ENCODE peak calls at places on chromosomes 11 and 22, in nine cellular contexts. One of them, this sample, is unnamed.

GRCh38 chr11:45652781-45653180 is 12.6 kb downstream of the CHST1 start:
- DNase-seq in activated CD8-positive, alpha-beta T cell treated with anti-CD3 and anti-CD28 coated beads, Interleukin-2, amount 10 ng/mL, durations not matched to agents 7 days and 5 days: no peak
- DNase-seq in suprapubic skin: no peak
- DNase-seq in adipocyte: peak; percentile 18
- DNase-seq in activated T-cell treated with anti-CD3 and anti-CD28 coated beads, Interleukin-2, amount 50 U/mL, for 4 hours: no peak
- DNase-seq in smooth muscle cell of the brain vasculature: no peak
- DNase-seq in COR-L47: no peak
- DNase-seq in naive B cell: no peak
- DNase-seq in renal cortical epithelial cell: no peak
- DNase-seq in this sample: no peak

GRCh38 chr11:82927264-82927880 is 25.8 kb downstream of the DDIAS start:
- DNase-seq in activated CD8-positive, alpha-beta T cell treated with anti-CD3 and anti-CD28 coated beads, Interleukin-2, amount 10 ng/mL, durations not matched to agents 7 days and 5 days: peak; percentile 56
- DNase-seq in suprapubic skin: no peak
- DNase-seq in adipocyte: peak; percentile 89
- DNase-seq in activated T-cell treated with anti-CD3 and anti-CD28 coated beads, Interleukin-2, amount 50 U/mL, for 4 hours: peak; percentile 10
- DNase-seq in smooth muscle cell of the brain vasculature: peak; percentile 26
- DNase-seq in COR-L47: peak; percentile 74
- DNase-seq in naive B cell: peak; percentile 56
- DNase-seq in renal cortical epithelial cell: peak; percentile 67
- DNase-seq in this sample: peak; percentile 62

GRCh38 chr11:63567044-63567840 is 4.1 kb upstream of the PLAAT2 start:
- DNase-seq in activated CD8-positive, alpha-beta T cell treated with anti-CD3 and anti-CD28 coated beads, Interleukin-2, amount 10 ng/mL, durations not matched to agents 7 days and 5 days: peak; percentile 66
- DNase-seq in suprapubic skin: no peak
- DNase-seq in adipocyte: peak; percentile 86
- DNase-seq in activated T-cell treated with anti-CD3 and anti-CD28 coated beads, Interleukin-2, amount 50 U/mL, for 4 hours: peak; percentile 32
- DNase-seq in smooth muscle cell of the brain vasculature: peak; percentile 28
- DNase-seq in COR-L47: no peak
- DNase-seq in naive B cell: peak; percentile 93
- DNase-seq in renal cortical epithelial cell: peak; percentile 100
- DNase-seq in this sample: peak; percentile 100

GRCh38 chr11:66104057-66104638 is 34.1 kb downstream of the PACS1 start:
- DNase-seq in activated CD8-positive, alpha-beta T cell treated with anti-CD3 and anti-CD28 coated beads, Interleukin-2, amount 10 ng/mL, durations not matched to agents 7 days and 5 days: no peak
- DNase-seq in suprapubic skin: no peak
- DNase-seq in adipocyte: no peak
- DNase-seq in activated T-cell treated with anti-CD3 and anti-CD28 coated beads, Interleukin-2, amount 50 U/mL, for 4 hours: no peak
- DNase-seq in smooth muscle cell of the brain vasculature: no peak
- DNase-seq in COR-L47: no peak
- DNase-seq in naive B cell: no peak
- DNase-seq in renal cortical epithelial cell: no peak
- DNase-seq in this sample: no peak

GRCh38 chr11:46102843-46103242 is 18.4 kb downstream of the PHF21A start:
- DNase-seq in activated CD8-positive, alpha-beta T cell treated with anti-CD3 and anti-CD28 coated beads, Interleukin-2, amount 10 ng/mL, durations not matched to agents 7 days and 5 days: no peak
- DNase-seq in suprapubic skin: no peak
- DNase-seq in adipocyte: no peak
- DNase-seq in activated T-cell treated with anti-CD3 and anti-CD28 coated beads, Interleukin-2, amount 50 U/mL, for 4 hours: no peak
- DNase-seq in smooth muscle cell of the brain vasculature: no peak
- DNase-seq in COR-L47: no peak
- DNase-seq in naive B cell: no peak
- DNase-seq in renal cortical epithelial cell: no peak
- DNase-seq in this sample: no peak

GRCh38 chr11:70387564-70387963 is 10.8 kb upstream of the CTTN start:
- DNase-seq in activated CD8-positive, alpha-beta T cell treated with anti-CD3 and anti-CD28 coated beads, Interleukin-2, amount 10 ng/mL, durations not matched to agents 7 days and 5 days: no peak
- DNase-seq in suprapubic skin: no peak
- DNase-seq in adipocyte: no peak
- DNase-seq in activated T-cell treated with anti-CD3 and anti-CD28 coated beads, Interleukin-2, amount 50 U/mL, for 4 hours: no peak
- DNase-seq in smooth muscle cell of the brain vasculature: no peak
- DNase-seq in COR-L47: no peak
- DNase-seq in naive B cell: no peak
- DNase-seq in renal cortical epithelial cell: no peak
- DNase-seq in this sample: no peak

GRCh38 chr11:3231851-3232744 is at the start of gene MRGPRE:
- DNase-seq in activated CD8-positive, alpha-beta T cell treated with anti-CD3 and anti-CD28 coated beads, Interleukin-2, amount 10 ng/mL, durations not matched to agents 7 days and 5 days: no peak
- DNase-seq in suprapubic skin: peak; percentile 65
- DNase-seq in adipocyte: no peak
- DNase-seq in activated T-cell treated with anti-CD3 and anti-CD28 coated beads, Interleukin-2, amount 50 U/mL, for 4 hours: no peak
- DNase-seq in smooth muscle cell of the brain vasculature: no peak
- DNase-seq in COR-L47: no peak
- DNase-seq in naive B cell: no peak
- DNase-seq in renal cortical epithelial cell: no peak
- DNase-seq in this sample: no peak

GRCh38 chr11:126990716-126991480 is 9.7 kb downstream of the KIRREL3 start:
- DNase-seq in activated CD8-positive, alpha-beta T cell treated with anti-CD3 and anti-CD28 coated beads, Interleukin-2, amount 10 ng/mL, durations not matched to agents 7 days and 5 days: no peak
- DNase-seq in suprapubic skin: no peak
- DNase-seq in adipocyte: peak; percentile 43
- DNase-seq in activated T-cell treated with anti-CD3 and anti-CD28 coated beads, Interleukin-2, amount 50 U/mL, for 4 hours: no peak
- DNase-seq in smooth muscle cell of the brain vasculature: no peak
- DNase-seq in COR-L47: no peak
- DNase-seq in naive B cell: no peak
- DNase-seq in renal cortical epithelial cell: no peak
- DNase-seq in this sample: peak; percentile 61

GRCh38 chr11:61384271-61385242 is 7.8 kb upstream of the TMEM216 start:
- DNase-seq in activated CD8-positive, alpha-beta T cell treated with anti-CD3 and anti-CD28 coated beads, Interleukin-2, amount 10 ng/mL, durations not matched to agents 7 days and 5 days: no peak
- DNase-seq in suprapubic skin: no peak
- DNase-seq in adipocyte: no peak
- DNase-seq in activated T-cell treated with anti-CD3 and anti-CD28 coated beads, Interleukin-2, amount 50 U/mL, for 4 hours: no peak
- DNase-seq in smooth muscle cell of the brain vasculature: no peak
- DNase-seq in COR-L47: no peak
- DNase-seq in naive B cell: no peak
- DNase-seq in renal cortical epithelial cell: no peak
- DNase-seq in this sample: no peak

GRCh38 chr11:61082161-61082870 is 20.0 kb upstream of the CD5 start:
- DNase-seq in activated CD8-positive, alpha-beta T cell treated with anti-CD3 and anti-CD28 coated beads, Interleukin-2, amount 10 ng/mL, durations not matched to agents 7 days and 5 days: no peak
- DNase-seq in suprapubic skin: no peak
- DNase-seq in adipocyte: no peak
- DNase-seq in activated T-cell treated with anti-CD3 and anti-CD28 coated beads, Interleukin-2, amount 50 U/mL, for 4 hours: no peak
- DNase-seq in smooth muscle cell of the brain vasculature: no peak
- DNase-seq in COR-L47: no peak
- DNase-seq in naive B cell: no peak
- DNase-seq in renal cortical epithelial cell: no peak
- DNase-seq in this sample: no peak

GRCh38 chr11:23205156-23205871 is 345.0 kb upstream of the CCDC179 start:
- DNase-seq in activated CD8-positive, alpha-beta T cell treated with anti-CD3 and anti-CD28 coated beads, Interleukin-2, amount 10 ng/mL, durations not matched to agents 7 days and 5 days: no peak
- DNase-seq in suprapubic skin: no peak
- DNase-seq in adipocyte: peak; percentile 36
- DNase-seq in activated T-cell treated with anti-CD3 and anti-CD28 coated beads, Interleukin-2, amount 50 U/mL, for 4 hours: no peak
- DNase-seq in smooth muscle cell of the brain vasculature: peak; percentile 2
- DNase-seq in COR-L47: no peak
- DNase-seq in naive B cell: no peak
- DNase-seq in renal cortical epithelial cell: peak; percentile 8
- DNase-seq in this sample: peak; percentile 20

GRCh38 chr11:26507229-26507628 is 64.8 kb downstream of the MUC15 start:
- DNase-seq in activated CD8-positive, alpha-beta T cell treated with anti-CD3 and anti-CD28 coated beads, Interleukin-2, amount 10 ng/mL, durations not matched to agents 7 days and 5 days: no peak
- DNase-seq in suprapubic skin: no peak
- DNase-seq in adipocyte: no peak
- DNase-seq in activated T-cell treated with anti-CD3 and anti-CD28 coated beads, Interleukin-2, amount 50 U/mL, for 4 hours: no peak
- DNase-seq in smooth muscle cell of the brain vasculature: no peak
- DNase-seq in COR-L47: no peak
- DNase-seq in naive B cell: no peak
- DNase-seq in renal cortical epithelial cell: no peak
- DNase-seq in this sample: no peak

GRCh38 chr22:19070397-19071169 is 51.6 kb downstream of the DGCR2 start:
- DNase-seq in activated CD8-positive, alpha-beta T cell treated with anti-CD3 and anti-CD28 coated beads, Interleukin-2, amount 10 ng/mL, durations not matched to agents 7 days and 5 days: no peak
- DNase-seq in suprapubic skin: no peak
- DNase-seq in adipocyte: no peak
- DNase-seq in activated T-cell treated with anti-CD3 and anti-CD28 coated beads, Interleukin-2, amount 50 U/mL, for 4 hours: no peak
- DNase-seq in smooth muscle cell of the brain vasculature: no peak
- DNase-seq in COR-L47: peak; percentile 24
- DNase-seq in naive B cell: no peak
- DNase-seq in renal cortical epithelial cell: no peak
- DNase-seq in this sample: no peak

GRCh38 chr22:49849161-49850020 is 4.3 kb upstream of the ZBED4 start:
- DNase-seq in activated CD8-positive, alpha-beta T cell treated with anti-CD3 and anti-CD28 coated beads, Interleukin-2, amount 10 ng/mL, durations not matched to agents 7 days and 5 days: peak; percentile 43
- DNase-seq in suprapubic skin: no peak
- DNase-seq in adipocyte: no peak
- DNase-seq in activated T-cell treated with anti-CD3 and anti-CD28 coated beads, Interleukin-2, amount 50 U/mL, for 4 hours: no peak
- DNase-seq in smooth muscle cell of the brain vasculature: no peak
- DNase-seq in COR-L47: no peak
- DNase-seq in naive B cell: no peak
- DNase-seq in renal cortical epithelial cell: no peak
- DNase-seq in this sample: no peak

GRCh38 chr11:68828155-68828931 is 13.4 kb downstream of the CPT1A start:
- DNase-seq in activated CD8-positive, alpha-beta T cell treated with anti-CD3 and anti-CD28 coated beads, Interleukin-2, amount 10 ng/mL, durations not matched to agents 7 days and 5 days: no peak
- DNase-seq in suprapubic skin: peak; percentile 61
- DNase-seq in adipocyte: no peak
- DNase-seq in activated T-cell treated with anti-CD3 and anti-CD28 coated beads, Interleukin-2, amount 50 U/mL, for 4 hours: no peak
- DNase-seq in smooth muscle cell of the brain vasculature: no peak
- DNase-seq in COR-L47: no peak
- DNase-seq in naive B cell: peak; percentile 23
- DNase-seq in renal cortical epithelial cell: no peak
- DNase-seq in this sample: no peak

GRCh38 chr22:16917144-16918003 is 90.6 kb downstream of the GAB4 start:
- DNase-seq in activated CD8-positive, alpha-beta T cell treated with anti-CD3 and anti-CD28 coated beads, Interleukin-2, amount 10 ng/mL, durations not matched to agents 7 days and 5 days: peak; percentile 66
- DNase-seq in suprapubic skin: peak; percentile 68
- DNase-seq in adipocyte: peak; percentile 30
- DNase-seq in activated T-cell treated with anti-CD3 and anti-CD28 coated beads, Interleukin-2, amount 50 U/mL, for 4 hours: peak; percentile 34
- DNase-seq in smooth muscle cell of the brain vasculature: no peak
- DNase-seq in COR-L47: peak; percentile 51
- DNase-seq in naive B cell: peak; percentile 35
- DNase-seq in renal cortical epithelial cell: peak; percentile 38
- DNase-seq in this sample: peak; percentile 48

This sample was measured in kidney glomerular epithelial cell.